ENCODE peak calls at places on chromosomes 12 and 14, in eight cellular contexts. J is NCI-H774; O is tibial artery; N is fibroblast of pulmonary artery; D is CD8-positive, alpha-beta memory T cell; A is omental fat pad; U is T-cell; L is AG09319. M is an unnamed sample.

GRCh38 chr14:49975286-49975685 is 82.4 kb downstream of the ARF6 start:
- DNase-seq in J (no peak), O (no peak), N (peak), D (no peak), A (no peak), U (no peak), L (peak), M (no peak)

GRCh38 chr12:52867636-52868035 is 18.8 kb upstream of the KRT78 start:
- DNase-seq in J (no peak), O (peak), N (no peak), D (no peak), A (no peak), U (peak), L (no peak), M (peak)

GRCh38 chr12:7512528-7512927 is 9.0 kb upstream of the CD163 start:
- DNase-seq in J (no peak), O (peak), N (peak), D (no peak), A (no peak), U (no peak), L (peak), M (no peak)

GRCh38 chr12:49698619-49699545 is 8.3 kb downstream of the FMNL3 start:
- DNase-seq in J (no peak), O (peak), N (peak), D (peak), A (no peak), U (peak), L (no peak), M (peak)

GRCh38 chr14:101839236-101839635 is 77.7 kb downstream of the PPP2R5C start:
- DNase-seq in J (no peak), O (no peak), N (no peak), D (peak), A (no peak), U (peak), L (no peak), M (peak)

GRCh38 chr14:62763951-62764350 is 281.3 kb downstream of the KCNH5 start:
- DNase-seq in J (no peak), O (no peak), N (no peak), D (no peak), A (no peak), U (no peak), L (no peak), M (no peak)

GRCh38 chr12:88206636-88207035 is 64.5 kb downstream of the TMTC3 start:
- DNase-seq in J (no peak), O (peak), N (peak), D (no peak), A (no peak), U (no peak), L (peak), M (no peak)

GRCh38 chr12:103503546-103504480 is 8.0 kb upstream of the C12orf42 start:
- DNase-seq in J (peak), O (no peak), N (no peak), D (peak), A (no peak), U (peak), L (no peak), M (peak)

GRCh38 chr12:92421701-92422100 is 276.1 kb upstream of the BTG1 start:
- DNase-seq in J (peak), O (no peak), N (peak), D (no peak), A (no peak), U (no peak), L (no peak), M (no peak)

GRCh38 chr14:36660736-36661505 is 739 bp upstream of the PAX9 start:
- DNase-seq in J (peak), O (no peak), N (no peak), D (no peak), A (no peak), U (no peak), L (no peak), M (no peak)